ENCODE peak calls at places on chromosome 6, in six cellular contexts. H, G, S, F, P and Y are unnamed samples.

GRCh38 chr6:86459978-86460377 is 477.4 kb upstream of the HTR1E start:
- DNase-seq in H (no peak), G (no peak), F (no peak), P (no peak), S (no peak), Y (no peak)

GRCh38 chr6:52530351-52530750 is 46.5 kb downstream of the TRAM2 start:
- DNase-seq in F (no peak), S (no peak), P (no peak), H (no peak), G (no peak), Y (no peak)

GRCh38 chr6:11432713-11433450 is 104.7 kb upstream of the TMEM170B start:
- DNase-seq in H (no peak), F (no peak), G (no peak), P (peak), S (no peak), Y (no peak)

GRCh38 chr6:48736486-48737206 is 625.6 kb upstream of the PTCHD4 start:
- DNase-seq in G (no peak), H (no peak), P (peak), F (no peak), S (no peak), Y (no peak)

GRCh38 chr6:38337819-38338465 is 301.8 kb downstream of the BTBD9 start:
- DNase-seq in S (no peak), F (no peak), P (peak), G (no peak), H (no peak), Y (no peak)

GRCh38 chr6:24936641-24937317 is 1.0 kb upstream of the RIPOR2 start:
- DNase-seq in S (no peak), G (no peak), H (no peak), P (no peak), F (no peak), Y (peak)

GRCh38 chr6:98836025-98836961 is 1.9 kb downstream of the POU3F2 start:
- DNase-seq in G (no peak), S (no peak), P (peak), F (peak), H (no peak), Y (no peak)

GRCh38 chr6:121748376-121748775 is 312.9 kb downstream of the GJA1 start:
- DNase-seq in P (no peak), G (no peak), H (no peak), F (no peak), S (no peak), Y (no peak)

GRCh38 chr6:157107571-157107914 is 215.8 kb downstream of the TMEM242 start:
- DNase-seq in F (no peak), S (no peak), H (no peak), G (no peak), P (no peak), Y (no peak)

GRCh38 chr6:102485480-102485879 is 1092.0 kb downstream of the GRIK2 start:
- DNase-seq in F (no peak), P (no peak), G (no peak), S (no peak), H (no peak), Y (no peak)

GRCh38 chr6:37555040-37555781 is 55.5 kb upstream of the CCDC167 start:
- DNase-seq in S (no peak), H (no peak), G (no peak), P (peak), F (no peak), Y (no peak)